ENCODE peak calls at places on chromosomes 2 and 18, in nine cellular contexts. P is right lobe of liver, Z is HepG2, C is Peyer's patch, J is tibial artery, I is trophoblast cell, O is cardiac muscle cell, E is PC-9, V is ovary. L is an unnamed sample.

GRCh38 chr2:28654981-28655322 is 96.7 kb upstream of the PPP1CB start:
- DNase-seq in P (no peak), Z (no peak), C (no peak), J (no peak), I (peak; percentile 86), O (no peak), E (no peak), V (no peak), L (no peak)

GRCh38 chr2:12036640-12036983 is 290.2 kb downstream of the LPIN1 start:
- DNase-seq in P (no peak), Z (no peak), C (no peak), J (no peak), I (no peak), O (no peak), E (no peak), V (no peak), L (no peak)

GRCh38 chr2:86225581-86225980 is 26.3 kb downstream of the MRPL35 start:
- DNase-seq in P (no peak), Z (no peak), C (peak; percentile 76), J (peak; percentile 70), I (peak; percentile 23), O (peak; percentile 29), E (no peak), V (no peak), L (peak; percentile 45)

GRCh38 chr2:100621371-100621910 is 58.6 kb downstream of the PDCL3 start:
- DNase-seq in P (no peak), Z (no peak), C (no peak), J (no peak), I (no peak), O (no peak), E (no peak), V (no peak), L (no peak)

GRCh38 chr2:71614976-71615768 is 161.8 kb downstream of the DYSF start:
- DNase-seq in P (peak; percentile 68), Z (peak; percentile 18), C (no peak), J (peak; percentile 87), I (no peak), O (peak; percentile 39), E (no peak), V (no peak), L (peak; percentile 67)

GRCh38 chr18:66534110-66534509 is 69.8 kb downstream of the CDH19 start:
- DNase-seq in P (no peak), Z (no peak), C (no peak), J (no peak), I (no peak), O (no peak), E (no peak), V (no peak), L (no peak)

GRCh38 chr2:140657657-140658056 is 1473.2 kb downstream of the LRP1B start:
- DNase-seq in P (no peak), Z (no peak), C (no peak), J (no peak), I (no peak), O (no peak), E (no peak), V (no peak), L (no peak)

GRCh38 chr2:172082944-172083718 is 2.2 kb upstream of the DLX1 start:
- DNase-seq in P (no peak), Z (no peak), C (no peak), J (no peak), I (peak; percentile 61), O (no peak), E (no peak), V (no peak), L (no peak)

GRCh38 chr18:32167980-32168379 is 21.9 kb upstream of the MEP1B start:
- DNase-seq in P (no peak), Z (no peak), C (no peak), J (no peak), I (peak; percentile 36), O (no peak), E (no peak), V (no peak), L (no peak)

GRCh38 chr2:232329716-232330067 is 48.9 kb upstream of the ALPP start:
- DNase-seq in P (no peak), Z (no peak), C (no peak), J (no peak), I (no peak), O (no peak), E (no peak), V (no peak), L (peak; percentile 65)

GRCh38 chr18:75638597-75639467 is 211.3 kb upstream of the SMIM21 start:
- DNase-seq in P (no peak), Z (no peak), C (no peak), J (no peak), I (no peak), O (peak; percentile 18), E (no peak), V (no peak), L (no peak)

GRCh38 chr2:199484927-199485326 is 27.2 kb upstream of the SATB2 start:
- DNase-seq in P (no peak), Z (no peak), C (no peak), J (no peak), I (no peak), O (no peak), E (peak; percentile 10), V (no peak), L (no peak)

GRCh38 chr2:157789933-157790511 is 86.1 kb downstream of the ACVR1 start:
- DNase-seq in P (peak; percentile 74), Z (no peak), C (no peak), J (peak; percentile 46), I (no peak), O (no peak), E (no peak), V (no peak), L (no peak)

GRCh38 chr2:168920504-168921157 is 19.5 kb downstream of the G6PC2 start:
- DNase-seq in P (no peak), Z (peak; percentile 34), C (no peak), J (no peak), I (peak; percentile 81), O (peak; percentile 60), E (no peak), V (no peak), L (no peak)

GRCh38 chr2:239829326-239829725 is 195.8 kb downstream of the NDUFA10 start:
- DNase-seq in P (peak; percentile 25), Z (no peak), C (peak; percentile 12), J (no peak), I (no peak), O (no peak), E (no peak), V (no peak), L (no peak)

GRCh38 chr2:246489-247145 is 17.2 kb downstream of the SH3YL1 start:
- DNase-seq in P (no peak), Z (peak; percentile 81), C (no peak), J (no peak), I (peak; percentile 83), O (peak; percentile 44), E (peak; percentile 25), V (no peak), L (no peak)

GRCh38 chr2:172448544-172449267 is 21.3 kb downstream of the ITGA6 start:
- DNase-seq in P (no peak), Z (no peak), C (no peak), J (no peak), I (no peak), O (no peak), E (no peak), V (no peak), L (no peak)

GRCh38 chr18:79950440-79951341 is 762 bp downstream of the SLC66A2 start:
- DNase-seq in P (peak; percentile 66), Z (no peak), C (no peak), J (no peak), I (peak; percentile 43), O (peak; percentile 62), E (peak; percentile 20), V (no peak), L (peak; percentile 90)

GRCh38 chr2:43212216-43212828 is 14.1 kb downstream of the ZFP36L2 start:
- DNase-seq in P (no peak), Z (no peak), C (no peak), J (no peak), I (no peak), O (no peak), E (no peak), V (no peak), L (peak; percentile 71)

GRCh38 chr2:176078440-176079284 is 5.1 kb downstream of the EVX2 start:
- DNase-seq in P (no peak), Z (no peak), C (no peak), J (no peak), I (no peak), O (no peak), E (no peak), V (no peak), L (no peak)
- H3K4me3 ChIP-seq in P (no peak overlapping the region), Z (no peak overlapping the region), C (no peak overlapping the region), J (no peak overlapping the region), I (no peak overlapping the region), O (peak overlapping the region; percentile 32), E (no peak overlapping the region), V (no peak overlapping the region), L (no peak overlapping the region)

DNA sequence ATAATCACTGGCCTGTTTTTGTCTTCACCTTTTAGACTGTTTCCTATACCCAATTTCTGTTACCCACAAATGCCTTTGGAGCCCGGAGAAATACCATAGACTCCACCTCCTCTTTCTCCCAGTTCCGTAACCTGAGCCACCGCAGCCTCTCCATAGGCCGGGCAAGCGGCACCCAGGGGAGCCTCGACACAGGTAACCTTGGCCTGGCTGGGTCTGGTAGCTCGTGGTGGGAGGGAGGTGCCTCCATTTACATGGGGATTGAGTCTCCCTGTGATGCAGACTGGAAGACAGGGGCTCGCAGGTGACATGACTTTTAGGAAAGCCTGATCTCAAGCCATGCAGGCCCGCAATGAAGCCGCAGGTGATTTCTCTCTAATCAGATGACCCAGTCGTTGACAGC is 100.6 kb downstream of the CABLES1 start:
- DNase-seq in P (no peak), Z (no peak), C (no peak), J (no peak), I (no peak), O (no peak), E (no peak), V (no peak), L (no peak)
- H3K36me3 ChIP-seq in P (no peaks in the 10 kb centered on the region), Z (peaks cover 17% of the 10 kb centered on the region), C (peaks cover 4% of the 10 kb centered on the region), J (no peaks in the 10 kb centered on the region), I (no peaks in the 10 kb centered on the region), O (no peaks in the 10 kb centered on the region), E (no peaks in the 10 kb centered on the region), V (no peaks in the 10 kb centered on the region), L (no peaks in the 10 kb centered on the region)

DNA sequence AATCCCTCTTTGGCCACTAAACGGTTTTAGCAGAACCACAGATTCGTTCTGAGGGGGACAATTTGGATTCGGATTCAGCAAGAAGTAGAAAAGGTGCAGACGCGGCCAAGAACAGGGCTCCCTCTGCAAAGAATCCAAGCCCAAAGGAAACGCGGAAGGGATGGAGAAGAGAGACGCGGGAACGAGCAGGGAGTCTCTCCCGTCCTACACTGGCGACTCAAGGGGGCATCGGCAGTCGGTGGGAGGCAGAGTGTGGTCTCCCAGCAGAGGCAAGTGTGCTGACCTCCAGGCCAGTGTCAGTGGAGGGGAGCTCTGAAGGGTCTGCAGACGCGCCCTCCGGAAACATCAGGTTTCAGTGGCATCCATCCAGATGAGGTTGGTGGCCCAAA is 1.1 kb downstream of the TMEM163 start:
- DNase-seq in P (no peak), Z (no peak), C (no peak), J (no peak), I (no peak), O (peak; percentile 34), E (no peak), V (no peak), L (no peak)
- H3K4me3 ChIP-seq in P (peak overlapping the region; percentile 16), Z (no peak overlapping the region), C (peak overlapping the region; percentile 50), J (peak overlapping the region; percentile 32), I (no peak overlapping the region), O (peak overlapping the region; percentile 80), E (peak overlapping the region; percentile 74), V (no peak overlapping the region), L (peak overlapping the region; percentile 38)

DNA sequence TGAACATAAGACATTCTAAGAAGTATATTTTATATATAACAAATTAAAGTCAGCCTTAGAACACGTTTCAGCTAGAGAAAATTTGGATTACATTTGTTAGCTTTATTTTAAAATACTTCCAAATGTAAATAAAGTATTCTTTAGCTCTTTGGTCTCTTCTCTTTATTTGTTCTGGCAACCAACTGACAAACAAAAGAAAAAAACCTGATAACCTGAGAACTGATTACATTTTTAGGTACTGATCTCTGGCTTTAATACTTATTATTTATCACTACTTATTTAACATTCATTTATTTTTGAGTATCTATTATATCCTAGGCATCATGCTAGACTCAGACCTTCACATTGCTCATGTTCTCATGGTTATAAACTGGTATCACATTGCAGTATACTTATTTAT is 18.5 kb downstream of the CCDC138 start:
- DNase-seq in P (no peak), Z (no peak), C (no peak), J (no peak), I (no peak), O (no peak), E (no peak), V (no peak), L (no peak)
- H3K36me3 ChIP-seq in P (no peaks in the 10 kb centered on the region), Z (peaks cover 2% of the 10 kb centered on the region), C (peaks cover 4% of the 10 kb centered on the region), J (peaks cover 10% of the 10 kb centered on the region), I (peaks cover 2% of the 10 kb centered on the region), O (peaks cover 8% of the 10 kb centered on the region), E (peaks cover 13% of the 10 kb centered on the region), V (no peaks in the 10 kb centered on the region), L (peaks cover 13% of the 10 kb centered on the region)